ENCODE peak calls at places on chromosome 6, in five cellular contexts. Q is occipital lobe, F is heart left ventricle, A is sciatic nerve, K is WERI-Rb-1. D is an unnamed sample.

GRCh38 chr6:13553646-13554045 is 20.8 kb upstream of the SIRT5 start:
- DNase-seq in Q (no peak), A (no peak), F (no peak), K (no peak), D (no peak)

GRCh38 chr6:108746841-108747575 is 101.2 kb upstream of the ARMC2 start:
- DNase-seq in K (no peak), Q (no peak), F (no peak), A (no peak), D (no peak)

GRCh38 chr6:43924222-43924702 is 154.3 kb downstream of the VEGFA start:
- DNase-seq in F (no peak), A (no peak), K (no peak), Q (no peak), D (no peak)

GRCh38 chr6:89655122-89655521 is 16.6 kb upstream of the LYRM2 start:
- DNase-seq in Q (no peak), A (no peak), K (no peak), F (no peak), D (no peak)

GRCh38 chr6:143504369-143504768 is 7.2 kb downstream of the FUCA2 start:
- DNase-seq in A (no peak), F (no peak), Q (no peak), K (no peak), D (no peak)

GRCh38 chr6:138403324-138403800 is 661 bp upstream of the HEBP2 start:
- DNase-seq in K (peak), A (peak), F (peak), Q (no peak), D (no peak)

GRCh38 chr6:20202070-20202658 is 10.1 kb downstream of the MBOAT1 start:
- DNase-seq in F (no peak), Q (no peak), K (no peak), A (no peak), D (peak)

GRCh38 chr6:19838442-19839236 is 1.5 kb downstream of the ID4 start:
- DNase-seq in Q (no peak), A (no peak), F (peak), K (peak), D (no peak)

GRCh38 chr6:8943073-8943472 is 507.7 kb upstream of the SLC35B3 start:
- DNase-seq in A (no peak), Q (no peak), F (no peak), K (no peak), D (no peak)

GRCh38 chr6:93417421-93417996 is 1.9 kb downstream of the EPHA7 start:
- DNase-seq in Q (no peak), A (no peak), K (no peak), F (no peak), D (peak)

GRCh38 chr6:8029243-8029870 is 34.8 kb downstream of the BLOC1S5 start:
- DNase-seq in Q (no peak), A (no peak), K (no peak), F (no peak), D (peak)

GRCh38 chr6:158255974-158256601 is 56.2 kb upstream of the TULP4 start:
- DNase-seq in Q (no peak), F (no peak), A (no peak), K (no peak), D (no peak)

GRCh38 chr6:106872044-106872443 is 102.5 kb downstream of the CD24 start:
- DNase-seq in Q (no peak), A (no peak), K (no peak), F (no peak), D (no peak)

GRCh38 chr6:108594640-108595039 is 33.9 kb downstream of the FOXO3 start:
- DNase-seq in F (no peak), K (no peak), A (no peak), Q (no peak), D (no peak)

D was measured in fibroblast of the aortic adventitia.